ENCODE peak calls at places on chromosomes 12 and 14, in six cellular contexts. X is heart left ventricle, W is lower lobe of right lung, E is PC-3, R is MM.1S, Y is astrocyte. Q is an unnamed sample.
A peak's percentile ranks its signal among the peaks of the same experiment; 100 is the strongest.

GRCh38 chr12:76471579-76471978 is 88.0 kb downstream of the OSBPL8 start:
- DNase-seq in X (no peak), W (no peak), E (no peak), R (no peak), Y (no peak), Q (no peak)

GRCh38 chr12:64679487-64679983 is 69.2 kb downstream of the RASSF3 start:
- DNase-seq in X (peak; percentile 88), W (peak; percentile 74), E (peak; percentile 90), R (no peak), Y (peak; percentile 74), Q (peak; percentile 78)

GRCh38 chr14:72616294-72616693 is 277.6 kb downstream of the DPF3 start:
- DNase-seq in X (peak; percentile 45), W (no peak), E (no peak), R (no peak), Y (no peak), Q (no peak)

GRCh38 chr12:103505371-103506236 is 9.8 kb upstream of the C12orf42 start:
- DNase-seq in X (no peak), W (no peak), E (peak; percentile 74), R (peak; percentile 86), Y (no peak), Q (no peak)

GRCh38 chr12:54629925-54630324 is 4.8 kb downstream of the LACRT start:
- DNase-seq in X (no peak), W (no peak), E (no peak), R (no peak), Y (no peak), Q (no peak)

GRCh38 chr12:105813201-105813600 is 325.6 kb downstream of the NUAK1 start:
- DNase-seq in X (no peak), W (no peak), E (no peak), R (no peak), Y (no peak), Q (no peak)

GRCh38 chr12:103268831-103269514 is 226.8 kb downstream of the C12orf42 start:
- DNase-seq in X (no peak), W (no peak), E (no peak), R (no peak), Y (no peak), Q (no peak)

GRCh38 chr12:125593269-125593668 is 528.0 kb downstream of the AACS start:
- DNase-seq in X (no peak), W (no peak), E (no peak), R (no peak), Y (no peak), Q (no peak)

GRCh38 chr12:130952106-130952505 is 1.6 kb upstream of the ADGRD1 start:
- DNase-seq in X (no peak), W (no peak), E (no peak), R (no peak), Y (no peak), Q (no peak)

GRCh38 chr12:64678835-64679234 is 68.5 kb downstream of the RASSF3 start:
- DNase-seq in X (no peak), W (no peak), E (no peak), R (no peak), Y (no peak), Q (no peak)

GRCh38 chr12:132524405-132524804 is 34.5 kb downstream of the FBRSL1 start:
- DNase-seq in X (no peak), W (no peak), E (peak; percentile 98), R (no peak), Y (peak; percentile 45), Q (no peak)

GRCh38 chr14:97155320-97155719 is 358.1 kb downstream of the VRK1 start:
- DNase-seq in X (no peak), W (no peak), E (no peak), R (no peak), Y (no peak), Q (no peak)

GRCh38 chr14:90726656-90727055 is 89.6 kb downstream of the TTC7B start:
- DNase-seq in X (no peak), W (peak; percentile 57), E (peak; percentile 73), R (no peak), Y (peak; percentile 60), Q (no peak)

GRCh38 chr12:3193131-3193530 is 116.0 kb downstream of the TSPAN9 start:
- DNase-seq in X (no peak), W (no peak), E (no peak), R (no peak), Y (no peak), Q (no peak)

GRCh38 chr12:22313276-22313995 is 21.1 kb downstream of the ST8SIA1 start:
- DNase-seq in X (no peak), W (no peak), E (peak; percentile 20), R (no peak), Y (no peak), Q (no peak)

GRCh38 chr12:69497308-69498026 is 27.3 kb downstream of the FRS2 start:
- DNase-seq in X (no peak), W (no peak), E (no peak), R (peak; percentile 34), Y (no peak), Q (no peak)

GRCh38 chr14:100031506-100032281 is 33.5 kb upstream of the EVL start:
- DNase-seq in X (peak; percentile 35), W (no peak), E (peak; percentile 98), R (no peak), Y (peak; percentile 98), Q (no peak)

GRCh38 chr14:104844306-104845032 is 20.6 kb upstream of the CEP170B start:
- DNase-seq in X (no peak), W (no peak), E (peak; percentile 28), R (no peak), Y (no peak), Q (no peak)

GRCh38 chr12:92608418-92609091 is 94.2 kb upstream of the PLEKHG7 start:
- DNase-seq in X (no peak), W (no peak), E (peak; percentile 73), R (peak; percentile 19), Y (peak; percentile 33), Q (no peak)

GRCh38 chr12:24889403-24889802 is 59.5 kb downstream of the BCAT1 start:
- DNase-seq in X (no peak), W (no peak), E (no peak), R (no peak), Y (no peak), Q (no peak)

GRCh38 chr14:94548999-94549985 is 11.9 kb upstream of the SERPINA4 start:
- DNase-seq in X (no peak), W (peak; percentile 70), E (peak; percentile 54), R (peak; percentile 21), Y (peak; percentile 18), Q (peak; percentile 47)

GRCh38 chr12:53622724-53623123 is 3.5 kb downstream of the ATF7 start:
- DNase-seq in X (no peak), W (no peak), E (no peak), R (no peak), Y (no peak), Q (no peak)

GRCh38 chr12:105740970-105741725 is 397.6 kb downstream of the NUAK1 start:
- DNase-seq in X (peak; percentile 75), W (no peak), E (peak; percentile 42), R (no peak), Y (no peak), Q (peak; percentile 67)

GRCh38 chr14:98231210-98231609 is 1040.8 kb downstream of the BCL11B start:
- DNase-seq in X (no peak), W (no peak), E (no peak), R (no peak), Y (no peak), Q (no peak)

GRCh38 chr12:131132118-131132892 is 178.6 kb downstream of the ADGRD1 start:
- DNase-seq in X (peak; percentile 76), W (peak; percentile 69), E (peak; percentile 69), R (peak; percentile 37), Y (no peak), Q (peak; percentile 70)

GRCh38 chr14:91241848-91242247 is 2.7 kb downstream of the GPR68 start:
- DNase-seq in X (peak; percentile 3), W (no peak), E (no peak), R (no peak), Y (no peak), Q (no peak)

GRCh38 chr12:13941258-13942249 is 39.8 kb downstream of the GRIN2B start:
- DNase-seq in X (peak; percentile 31), W (no peak), E (peak; percentile 72), R (peak; percentile 48), Y (peak; percentile 5), Q (no peak)

GRCh38 chr12:7937867-7938506 is 2.0 kb upstream of the SLC2A3 start:
- DNase-seq in X (no peak), W (no peak), E (no peak), R (no peak), Y (peak; percentile 26), Q (no peak)

GRCh38 chr14:69675246-69675583 is 63.8 kb downstream of the SUSD6 start:
- DNase-seq in X (peak; percentile 70), W (no peak), E (no peak), R (no peak), Y (no peak), Q (peak; percentile 52)

GRCh38 chr12:31890295-31891285 is 68.6 kb upstream of the RESF1 start:
- DNase-seq in X (no peak), W (no peak), E (no peak), R (peak; percentile 46), Y (peak; percentile 29), Q (no peak)

GRCh38 chr12:55931780-55932545 is 1.0 kb downstream of the DGKA start:
- DNase-seq in X (peak; percentile 70), W (peak; percentile 74), E (no peak), R (no peak), Y (peak; percentile 12), Q (peak; percentile 68)

GRCh38 chr12:44972746-44973421 is 78.0 kb downstream of the DBX2 start:
- DNase-seq in X (no peak), W (no peak), E (peak; percentile 43), R (peak; percentile 20), Y (no peak), Q (no peak)

GRCh38 chr12:114990396-114990795 is 306.4 kb upstream of the TBX3 start:
- DNase-seq in X (no peak), W (no peak), E (no peak), R (no peak), Y (no peak), Q (no peak)

GRCh38 chr12:50611021-50611420 is 106.2 kb downstream of the DIP2B start:
- DNase-seq in X (no peak), W (no peak), E (no peak), R (no peak), Y (no peak), Q (no peak)
- H3K4me1 ChIP-seq in X (peaks cover 35% of the 10 kb centered on the region), W (peaks cover 25% of the 10 kb centered on the region), E (peaks cover 10% of the 10 kb centered on the region), R (no peaks in the 10 kb centered on the region), Y (peaks cover 34% of the 10 kb centered on the region), Q (peaks cover 87% of the 10 kb centered on the region)

GRCh38 chr14:103172921-103173320 is 49.7 kb downstream of the TNFAIP2 start:
- DNase-seq in X (no peak), W (no peak), E (peak; percentile 79), R (no peak), Y (no peak), Q (no peak)
- H3K4me3 ChIP-seq in X (no peak overlapping the region), W (no peak overlapping the region), E (peak overlapping the region; percentile 31), R (no peak overlapping the region), Y (no peak overlapping the region), Q (no peak overlapping the region)

GRCh38 chr12:57894577-57895292 is 46.6 kb upstream of the ATP23 start:
- DNase-seq in X (no peak), W (no peak), E (no peak), R (no peak), Y (no peak), Q (no peak)
- H3K4me1 ChIP-seq in X (peaks cover 80% of the 10 kb centered on the region), W (peaks cover 97% of the 10 kb centered on the region), E (peaks cover 42% of the 10 kb centered on the region), R (peaks cover 36% of the 10 kb centered on the region), Y (peaks cover 53% of the 10 kb centered on the region), Q (peaks cover 95% of the 10 kb centered on the region)

GRCh38 chr12:111037047-111037446 is 116.7 kb upstream of the MYL2 start:
- DNase-seq in X (no peak), W (no peak), E (no peak), R (no peak), Y (no peak), Q (no peak)
- H3K4me3 ChIP-seq in X (no peak overlapping the region), W (no peak overlapping the region), E (peak overlapping the region; percentile 64), R (peak overlapping the region; percentile 17), Y (no peak overlapping the region), Q (no peak overlapping the region)

GRCh38 chr12:109716512-109717389 is 3.1 kb downstream of the FAM222A start:
- DNase-seq in X (peak; percentile 65), W (no peak), E (no peak), R (no peak), Y (no peak), Q (peak; percentile 30)
- H3K4me1 ChIP-seq in X (peaks cover 31% of the 10 kb centered on the region), W (peaks cover 38% of the 10 kb centered on the region), E (peaks cover 9% of the 10 kb centered on the region), R (no peaks in the 10 kb centered on the region), Y (no peaks in the 10 kb centered on the region), Q (peaks cover 94% of the 10 kb centered on the region)

Q was measured in left ventricle myocardium inferior.